ENCODE peak calls at places on chromosomes 11 and 22, in four cellular contexts. O is esophagus squamous epithelium; I is breast epithelium; R is CD8-positive, alpha-beta memory T cell. W is an unnamed sample. For H3K4me1, the result is how much of the 10 kb centered on the place peaks cover.

GRCh38 chr11:49505231-49505630 is 296.8 kb upstream of the FOLH1 start:
- DNase-seq in O (no peak), I (no peak), R (no peak), W (no peak)

GRCh38 chr22:50059881-50060262 is 1.8 kb upstream of the TTLL8 start:
- DNase-seq in O (no peak), I (no peak), R (no peak), W (no peak)

GRCh38 chr11:126308271-126308671 is 4.4 kb downstream of the DCPS start:
- DNase-seq in O (no peak), I (no peak), R (no peak), W (no peak)

GRCh38 chr11:46475926-46476545 is 84.5 kb upstream of the CHRM4 start:
- DNase-seq in O (no peak), I (no peak), R (no peak), W (no peak)

GRCh38 chr11:2507945-2508749 is 63.3 kb downstream of the KCNQ1 start:
- DNase-seq in O (no peak), I (no peak), R (no peak), W (no peak)

GRCh38 chr11:76606102-76606793 is 64.3 kb downstream of the LRRC32 start:
- DNase-seq in O (no peak), I (peak), R (no peak), W (peak)

GRCh38 chr11:129321076-129321475 is 54.6 kb upstream of the BARX2 start:
- DNase-seq in O (no peak), I (no peak), R (no peak), W (no peak)

GRCh38 chr11:120517390-120518315 is 6.1 kb downstream of the GRIK4 start:
- DNase-seq in O (no peak), I (peak), R (no peak), W (no peak)

GRCh38 chr11:69948256-69949141 is 129.3 kb upstream of the FGF3 start:
- DNase-seq in O (no peak), I (no peak), R (no peak), W (peak)

GRCh38 chr11:72833792-72834501 is 19.7 kb downstream of the ATG16L2 start:
- DNase-seq in O (no peak), I (no peak), R (no peak), W (no peak)

GRCh38 chr11:93216511-93217121 is 18.8 kb upstream of the SLC36A4 start:
- DNase-seq in O (no peak), I (no peak), R (no peak), W (peak)

GRCh38 chr22:42544686-42545085 is 9.1 kb upstream of the SERHL2 start:
- DNase-seq in O (no peak), I (no peak), R (no peak), W (no peak)

GRCh38 chr22:38311331-38311635 is 6.0 kb downstream of the CSNK1E start:
- DNase-seq in O (no peak), I (no peak), R (no peak), W (no peak)

GRCh38 chr22:19287076-19287724 is 4.3 kb downstream of the CLTCL1 start:
- DNase-seq in O (no peak), I (no peak), R (no peak), W (no peak)

GRCh38 chr11:65383778-65384177 is 1.3 kb upstream of the SLC25A45 start:
- DNase-seq in O (no peak), I (no peak), R (no peak), W (no peak)
- H3K4me1 ChIP-seq in O (under half), I (under half), R (half or more), W (under half)

GRCh38 chr22:41512421-41513194 is 31.7 kb downstream of the POLR3H start:
- DNase-seq in O (no peak), I (no peak), R (no peak), W (no peak)
- H3K4me1 ChIP-seq in O (under half), I (under half), R (under half), W (under half)

DNA sequence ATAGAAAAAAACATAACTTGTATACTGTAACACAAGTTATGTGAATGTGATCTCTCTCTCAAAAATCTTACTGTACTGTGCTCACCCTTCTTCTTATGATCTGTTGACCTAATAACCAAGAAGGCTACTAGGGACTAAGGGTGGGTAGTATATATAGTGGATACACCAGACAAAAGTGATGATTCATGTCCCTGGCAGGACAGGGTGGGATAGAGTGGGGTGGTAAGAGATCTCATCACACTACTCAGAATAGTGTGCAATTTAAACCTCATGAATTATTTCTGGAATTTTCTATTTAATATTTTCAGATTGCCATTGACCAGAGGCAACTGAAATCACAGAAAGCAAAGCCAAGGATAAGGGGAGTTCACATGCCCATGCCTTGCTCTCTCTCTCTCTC is 11.9 kb upstream of the STK33 start:
- DNase-seq in O (no peak), I (no peak), R (no peak), W (no peak)
- H3K4me1 ChIP-seq in O (under half), I (under half), R (under half), W (under half)

GRCh38 chr11:122811721-122812120 is 26.6 kb upstream of the CRTAM start:
- DNase-seq in O (no peak), I (no peak), R (no peak), W (no peak)

GRCh38 chr11:122814401-122814800 is 23.9 kb upstream of the CRTAM start:
- DNase-seq in O (no peak), I (no peak), R (no peak), W (no peak)

GRCh38 chr11:122812612-122813011 is 25.7 kb upstream of the CRTAM start:
- DNase-seq in O (no peak), I (no peak), R (no peak), W (no peak)

GRCh38 chr11:122815900-122816299 is 22.4 kb upstream of the CRTAM start:
- DNase-seq in O (no peak), I (no peak), R (no peak), W (no peak)

GRCh38 chr11:122813176-122813917 is 25.0 kb upstream of the CRTAM start:
- DNase-seq in O (no peak), I (no peak), R (no peak), W (no peak)
- H3K4me1 ChIP-seq in O (under half), I (under half), R (under half), W (under half)

GRCh38 chr22:46053563-46054090 is 76.7 kb upstream of the WNT7B start:
- DNase-seq in O (no peak), I (peak), R (peak), W (peak)

GRCh38 chr22:46055176-46055850 is 78.4 kb upstream of the WNT7B start:
- DNase-seq in O (no peak), I (peak), R (no peak), W (peak)

GRCh38 chr22:46052801-46053562 is 76.0 kb upstream of the WNT7B start:
- DNase-seq in O (no peak), I (peak), R (no peak), W (peak)

GRCh38 chr22:46054878-46055158 is 77.9 kb upstream of the WNT7B start:
- DNase-seq in O (no peak), I (no peak), R (no peak), W (no peak)

DNA sequence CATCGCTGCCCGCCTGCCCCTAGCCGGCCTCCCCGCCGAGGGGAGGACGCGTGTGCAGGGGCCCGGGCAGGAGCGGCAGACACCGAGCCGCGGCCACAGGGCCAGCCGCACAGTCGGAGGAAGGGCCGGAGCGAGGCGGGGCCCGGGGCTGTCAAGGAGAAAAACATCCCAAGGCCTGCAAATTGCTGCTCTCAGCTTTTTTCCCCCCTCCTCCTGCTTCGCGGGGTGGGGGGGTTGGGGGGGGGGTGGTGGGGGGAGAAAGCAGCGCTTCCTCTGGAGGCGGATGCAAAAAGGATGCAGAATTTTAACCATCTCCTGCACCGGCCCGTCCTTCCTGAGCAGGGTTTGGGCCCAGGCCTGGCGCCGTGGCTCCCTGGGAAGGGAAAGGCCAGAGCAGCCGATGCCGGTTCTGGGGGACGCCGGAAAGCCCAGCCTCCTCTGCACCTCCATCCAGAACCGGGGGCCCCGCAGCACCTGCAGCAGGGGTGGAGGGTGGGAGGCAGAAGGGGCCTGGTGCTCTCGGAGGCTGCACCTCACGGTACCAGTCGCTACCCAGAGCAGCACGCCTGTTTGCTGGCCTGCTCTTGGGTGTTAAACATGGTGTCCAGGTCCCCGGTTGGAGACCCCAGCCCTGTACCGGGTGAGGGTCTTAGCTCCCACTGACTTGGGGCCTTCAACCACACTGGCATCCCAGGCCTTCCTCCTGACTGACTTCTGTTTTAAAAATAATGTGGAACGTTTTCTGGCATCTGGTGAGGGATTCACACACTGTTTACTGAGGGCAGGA is 77.3 kb upstream of the WNT7B start:
- DNase-seq in O (no peak), I (peak), R (peak), W (peak)
- H3K4me1 ChIP-seq in O (half or more), I (under half), R (half or more), W (under half)

GRCh38 chr11:35157814-35158213 is 18.8 kb downstream of the CD44 start:
- DNase-seq in O (no peak), I (no peak), R (no peak), W (no peak)
- H3K4me1 ChIP-seq in O (under half), I (under half), R (half or more), W (under half)